ENCODE peak calls at places on chromosomes 4 and X, in four cellular contexts. F is suprapubic skin, T is right lobe of liver, O is esophagus muscularis mucosa. I is an unnamed sample.

GRCh38 chr4:98793658-98794057 is 135.2 kb upstream of the TSPAN5 start:
- DNase-seq in F (no peak), T (no peak), O (no peak), I (no peak)

GRCh38 chrX:133215747-133216146 is 2.4 kb downstream of the TFDP3 start:
- DNase-seq in F (no peak), T (no peak), O (no peak), I (no peak)

GRCh38 chrX:12548746-12549145 is 242.5 kb upstream of the PRPS2 start:
- DNase-seq in F (no peak), T (no peak), O (no peak), I (no peak)

GRCh38 chrX:130778773-130779172 is 124.2 kb downstream of the ENOX2 start:
- DNase-seq in F (no peak), T (no peak), O (no peak), I (no peak)

GRCh38 chr4:2746891-2747695 is 9.0 kb downstream of the TNIP2 start:
- DNase-seq in F (no peak), T (no peak), O (no peak), I (no peak)

GRCh38 chr4:152805818-152806217 is 26.1 kb downstream of the ARFIP1 start:
- DNase-seq in F (no peak), T (no peak), O (no peak), I (no peak)

GRCh38 chr4:147195386-147195785 is 249.7 kb upstream of the TTC29 start:
- DNase-seq in F (no peak), T (no peak), O (no peak), I (no peak)

GRCh38 chr4:145531193-145531592 is 49.5 kb downstream of the SMAD1 start:
- DNase-seq in F (no peak), T (no peak), O (no peak), I (no peak)

GRCh38 chrX:15781964-15782711 is 8.1 kb upstream of the ZRSR2 start:
- DNase-seq in F (no peak), T (no peak), O (no peak), I (no peak)

GRCh38 chrX:71070531-71070930 is 2.4 kb upstream of the SNX12 start:
- DNase-seq in F (no peak), T (no peak), O (no peak), I (no peak)

GRCh38 chr4:3805026-3805425 is 38.8 kb downstream of the ADRA2C start:
- DNase-seq in F (no peak), T (no peak), O (no peak), I (no peak)

GRCh38 chrX:109732319-109732779 is 708 bp downstream of the ACSL4 start:
- DNase-seq in F (no peak), T (no peak), O (no peak), I (no peak)

GRCh38 chr4:159027535-159027934 is 75.3 kb upstream of the RAPGEF2 start:
- DNase-seq in F (no peak), T (no peak), O (no peak), I (no peak)

GRCh38 chrX:41491267-41492004 is 44.3 kb downstream of the NYX start:
- DNase-seq in F (no peak), T (no peak), O (no peak), I (peak; percentile 68)

GRCh38 chr4:121016630-121017029 is 55.7 kb downstream of the NDNF start:
- DNase-seq in F (no peak), T (no peak), O (no peak), I (no peak)

GRCh38 chr4:6941796-6942195 is 32.2 kb downstream of the TBC1D14 start:
- DNase-seq in F (no peak), T (no peak), O (no peak), I (no peak)

GRCh38 chr4:140004580-140005314 is 149.2 kb downstream of the MAML3 start:
- DNase-seq in F (no peak), T (peak; percentile 57), O (no peak), I (peak; percentile 66)

GRCh38 chr4:98828801-98829200 is 100.1 kb downstream of the EIF4E start:
- DNase-seq in F (no peak), T (no peak), O (no peak), I (no peak)

GRCh38 chr4:25160714-25161598 is 707 bp upstream of the SEPSECS start:
- DNase-seq in F (no peak), T (no peak), O (no peak), I (no peak)

GRCh38 chr4:1474126-1475090 is 68.2 kb upstream of the NKX1-1 start:
- DNase-seq in F (peak; percentile 41), T (peak; percentile 24), O (no peak), I (peak; percentile 56)

GRCh38 chrX:140504371-140505324 is at the start of gene SOX3:
- DNase-seq in F (no peak), T (no peak), O (no peak), I (no peak)

GRCh38 chrX:110758781-110759180 is 36.8 kb downstream of the CHRDL1 start:
- DNase-seq in F (no peak), T (no peak), O (no peak), I (no peak)

GRCh38 chr4:64895031-64895430 is 485.8 kb upstream of the TECRL start:
- DNase-seq in F (no peak), T (no peak), O (no peak), I (no peak)

GRCh38 chrX:135651647-135652295 is 61.7 kb upstream of the CT45A1 start:
- DNase-seq in F (no peak), T (no peak), O (no peak), I (no peak)

GRCh38 chr4:124997124-124997523 is 284.6 kb upstream of the ANKRD50 start:
- DNase-seq in F (no peak), T (no peak), O (no peak), I (no peak)

GRCh38 chr4:140151700-140152014 is 2.3 kb downstream of the MAML3 start:
- DNase-seq in F (peak; percentile 89), T (peak; percentile 93), O (peak; percentile 96), I (peak; percentile 43)

GRCh38 chr4:85684676-85685075 is 209.7 kb downstream of the ARHGAP24 start:
- DNase-seq in F (no peak), T (no peak), O (no peak), I (no peak)

GRCh38 chr4:85682391-85682790 is 207.4 kb downstream of the ARHGAP24 start:
- DNase-seq in F (no peak), T (no peak), O (no peak), I (no peak)

GRCh38 chr4:85688055-85688740 is 213.2 kb downstream of the ARHGAP24 start:
- DNase-seq in F (no peak), T (no peak), O (no peak), I (no peak)

GRCh38 chr4:85681194-85681803 is 206.3 kb downstream of the ARHGAP24 start:
- DNase-seq in F (no peak), T (no peak), O (no peak), I (peak; percentile 27)

GRCh38 chr4:85686398-85686797 is 211.4 kb downstream of the ARHGAP24 start:
- DNase-seq in F (no peak), T (no peak), O (no peak), I (no peak)
- TF ChIP-seq CTCF in F (no peak), T (no peak), O (no peak), I (no peak)

DNA sequence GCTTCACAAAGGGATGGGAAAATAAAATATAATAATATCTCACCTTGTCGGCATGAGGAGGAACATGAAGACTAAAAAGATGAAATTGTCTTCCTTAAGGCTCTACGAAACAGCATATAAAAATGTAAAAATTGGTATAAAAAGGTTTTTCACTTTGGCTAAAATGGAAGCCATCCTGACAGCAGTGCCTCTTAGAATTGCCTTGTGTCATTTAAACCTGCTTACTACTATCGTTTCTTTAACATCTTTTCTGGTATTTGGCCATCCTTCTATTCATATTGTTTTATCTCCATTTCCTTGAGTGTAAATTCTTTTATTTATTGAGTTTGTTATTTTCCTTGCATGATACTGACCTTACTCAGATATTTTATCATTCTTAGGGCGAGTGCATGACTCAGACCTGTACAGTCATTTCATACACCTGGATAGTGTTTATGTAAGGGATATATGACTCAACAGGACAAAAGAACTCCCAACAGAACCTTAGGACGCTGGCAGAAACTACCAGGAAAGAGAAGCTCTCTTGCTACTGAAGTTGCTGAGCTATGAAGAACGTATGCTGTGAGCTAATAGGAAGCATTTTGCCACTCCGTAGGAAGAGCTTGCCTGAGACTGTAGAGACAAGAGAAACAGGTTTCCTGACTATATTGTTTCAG is 5.8 kb upstream of the CDKN2AIP start:
- DNase-seq in F (no peak), T (no peak), O (no peak), I (no peak)
- H3K27ac ChIP-seq in F (peak overlapping the region; percentile 61), T (no peak overlapping the region), O (no peak overlapping the region), I (no peak overlapping the region)

GRCh38 chr4:141652161-141652778 is 15.9 kb downstream of the IL15 start:
- DNase-seq in F (no peak), T (no peak), O (no peak), I (no peak)

GRCh38 chr4:141657550-141657949 is 21.2 kb downstream of the IL15 start:
- DNase-seq in F (no peak), T (no peak), O (no peak), I (no peak)

GRCh38 chr4:141658316-141658715 is 21.9 kb downstream of the IL15 start:
- DNase-seq in F (no peak), T (no peak), O (no peak), I (no peak)

GRCh38 chr4:141656031-141656430 is 19.6 kb downstream of the IL15 start:
- DNase-seq in F (no peak), T (no peak), O (no peak), I (no peak)

DNA sequence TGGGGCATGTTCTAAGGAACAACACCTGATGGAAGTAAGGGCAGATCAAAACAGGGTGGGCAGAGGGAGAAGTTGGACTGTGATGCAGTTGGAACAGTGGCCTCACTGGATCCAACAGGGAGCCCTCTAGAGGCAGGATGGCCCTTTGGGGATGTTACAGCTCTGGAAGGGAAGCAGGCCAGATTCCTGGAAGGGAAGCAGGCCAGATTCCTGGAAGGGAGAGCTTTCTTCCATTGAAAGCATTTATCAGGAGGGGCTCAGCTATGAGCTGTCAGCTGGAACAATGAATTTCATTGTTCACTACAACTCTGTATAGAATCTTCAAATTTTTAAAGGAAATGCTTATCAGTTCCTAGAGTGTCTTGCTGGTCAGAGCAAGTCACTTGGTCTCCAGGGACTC is 17.7 kb downstream of the IL15 start:
- DNase-seq in F (no peak), T (peak; percentile 54), O (no peak), I (peak; percentile 69)
- TF ChIP-seq CTCF in F (no peak), T (peak; percentile 60), O (no peak), I (no peak)

GRCh38 chrX:38651625-38652601 is 90.6 kb downstream of the TSPAN7 start:
- DNase-seq in F (no peak), T (no peak), O (no peak), I (no peak)

GRCh38 chrX:38649674-38650647 is 88.6 kb downstream of the TSPAN7 start:
- DNase-seq in F (no peak), T (no peak), O (no peak), I (no peak)

GRCh38 chrX:38654302-38654701 is 93.0 kb downstream of the TSPAN7 start:
- DNase-seq in F (no peak), T (no peak), O (no peak), I (no peak)

GRCh38 chrX:38656350-38656915 is 95.1 kb downstream of the TSPAN7 start:
- DNase-seq in F (no peak), T (no peak), O (no peak), I (no peak)

DNA sequence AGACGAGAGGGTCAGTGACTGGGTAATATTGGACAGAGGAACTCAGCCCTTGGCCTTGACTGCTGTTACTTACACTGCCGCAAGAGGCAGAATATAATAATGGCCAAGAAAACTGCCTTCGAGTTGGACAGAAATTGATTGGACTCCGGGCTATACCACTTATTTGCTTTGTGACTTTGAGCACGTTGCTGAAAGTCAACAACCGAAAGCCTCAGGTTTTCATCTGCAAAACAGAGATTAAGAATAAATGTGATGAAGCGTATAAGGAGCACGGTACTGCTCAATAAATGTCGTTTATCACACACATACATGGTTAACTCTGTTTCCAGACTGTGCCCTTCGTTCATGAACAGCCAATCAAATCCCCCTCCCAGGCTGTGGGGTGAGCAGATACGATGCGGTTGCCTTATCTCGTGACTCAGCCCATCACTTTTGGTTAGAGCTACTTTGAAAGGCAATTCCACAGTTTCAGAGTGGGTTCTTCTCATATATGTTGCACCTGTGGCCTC is 91.6 kb downstream of the TSPAN7 start:
- DNase-seq in F (no peak), T (no peak), O (no peak), I (no peak)
- H3K27ac ChIP-seq in F (no peak overlapping the region), T (no peak overlapping the region), O (no peak overlapping the region), I (no peak overlapping the region)

I was measured in ascending aorta.